ENCODE peak calls at places on chromosome 7, in ten cellular contexts. X is thoracic aorta; U is naive thymus-derived CD4-positive, alpha-beta T cell; R is CD8-positive, alpha-beta memory T cell; H is suprapubic skin; J is right cardiac atrium; S is esophagus squamous epithelium; Y is OCI-LY7; A is MM.1S; K is mammary epithelial cell. N is an unnamed sample.

GRCh38 chr7:13050703-13051102 is 363.3 kb downstream of the ARL4A start:
- DNase-seq in X (no peak), U (no peak), R (no peak), H (no peak), J (no peak), S (no peak), Y (no peak), A (no peak), K (peak), N (no peak)

GRCh38 chr7:96224682-96225081 is 97.2 kb downstream of the SLC25A13 start:
- DNase-seq in X (no peak), U (no peak), R (no peak), H (no peak), J (no peak), S (no peak), Y (no peak), A (no peak), K (no peak), N (no peak)

GRCh38 chr7:82527831-82528230 is 84.3 kb upstream of the CACNA2D1 start:
- DNase-seq in X (no peak), U (no peak), R (no peak), H (no peak), J (no peak), S (no peak), Y (no peak), A (no peak), K (peak), N (no peak)

GRCh38 chr7:2757904-2758672 is 70.1 kb downstream of the AMZ1 start:
- DNase-seq in X (no peak), U (no peak), R (no peak), H (no peak), J (peak), S (no peak), Y (no peak), A (peak), K (peak), N (peak)

GRCh38 chr7:50682079-50682478 is 100.6 kb downstream of the GRB10 start:
- DNase-seq in X (no peak), U (no peak), R (no peak), H (no peak), J (no peak), S (no peak), Y (no peak), A (no peak), K (no peak), N (no peak)

GRCh38 chr7:127803626-127804025 is 151.6 kb downstream of the SND1 start:
- DNase-seq in X (no peak), U (no peak), R (no peak), H (no peak), J (no peak), S (no peak), Y (no peak), A (no peak), K (peak), N (no peak)

GRCh38 chr7:101728888-101729883 is 88.2 kb upstream of the CUX1 start:
- DNase-seq in X (no peak), U (no peak), R (no peak), H (no peak), J (peak), S (no peak), Y (no peak), A (no peak), K (no peak), N (peak)

GRCh38 chr7:28956608-28957063 is 1.5 kb downstream of the TRIL start:
- DNase-seq in X (no peak), U (no peak), R (no peak), H (peak), J (peak), S (no peak), Y (no peak), A (no peak), K (peak), N (peak)

GRCh38 chr7:36448781-36449379 is 59.2 kb downstream of the ANLN start:
- DNase-seq in X (no peak), U (no peak), R (no peak), H (no peak), J (no peak), S (no peak), Y (no peak), A (no peak), K (peak), N (no peak)

GRCh38 chr7:47688311-47689100 is 106.6 kb upstream of the TNS3 start:
- DNase-seq in X (no peak), U (no peak), R (no peak), H (no peak), J (no peak), S (no peak), Y (no peak), A (no peak), K (no peak), N (no peak)

GRCh38 chr7:103394566-103394965 is 47.1 kb downstream of the PSMC2 start:
- DNase-seq in X (no peak), U (no peak), R (no peak), H (no peak), J (no peak), S (no peak), Y (no peak), A (no peak), K (no peak), N (no peak)

GRCh38 chr7:30916255-30916654 is 4.6 kb downstream of the AQP1 start:
- DNase-seq in X (no peak), U (no peak), R (no peak), H (no peak), J (peak), S (no peak), Y (no peak), A (no peak), K (no peak), N (no peak)

GRCh38 chr7:109351493-109351892 is 781.8 kb downstream of the DNAJB9 start:
- DNase-seq in X (no peak), U (no peak), R (no peak), H (no peak), J (no peak), S (no peak), Y (no peak), A (no peak), K (no peak), N (no peak)

GRCh38 chr7:25726180-25726579 is 425.8 kb upstream of the NFE2L3 start:
- DNase-seq in X (no peak), U (no peak), R (no peak), H (no peak), J (no peak), S (no peak), Y (no peak), A (peak), K (no peak), N (no peak)

GRCh38 chr7:84722734-84723133 is 464.1 kb downstream of the SEMA3D start:
- DNase-seq in X (no peak), U (no peak), R (no peak), H (no peak), J (no peak), S (no peak), Y (no peak), A (no peak), K (no peak), N (no peak)

GRCh38 chr7:125683156-125683555 is 753.5 kb upstream of the POT1 start:
- DNase-seq in X (no peak), U (no peak), R (no peak), H (no peak), J (no peak), S (no peak), Y (no peak), A (no peak), K (no peak), N (no peak)

GRCh38 chr7:7737674-7738073 is 19.3 kb upstream of the RPA3 start:
- DNase-seq in X (no peak), U (no peak), R (no peak), H (no peak), J (no peak), S (no peak), Y (no peak), A (no peak), K (no peak), N (no peak)

GRCh38 chr7:121369462-121369861 is 26.6 kb downstream of the FAM3C start:
- DNase-seq in X (no peak), U (no peak), R (no peak), H (no peak), J (no peak), S (no peak), Y (no peak), A (peak), K (no peak), N (no peak)

GRCh38 chr7:91302794-91303193 is 38.6 kb downstream of the FZD1 start:
- DNase-seq in X (no peak), U (no peak), R (no peak), H (no peak), J (no peak), S (no peak), Y (no peak), A (no peak), K (no peak), N (no peak)

GRCh38 chr7:29611941-29612527 is 48.4 kb downstream of the PRR15 start:
- DNase-seq in X (no peak), U (no peak), R (no peak), H (no peak), J (no peak), S (no peak), Y (no peak), A (no peak), K (no peak), N (no peak)

GRCh38 chr7:79434867-79435266 is 18.6 kb downstream of the MAGI2 start:
- DNase-seq in X (no peak), U (no peak), R (no peak), H (no peak), J (no peak), S (no peak), Y (no peak), A (no peak), K (no peak), N (no peak)

GRCh38 chr7:52959878-52960660 is 75.4 kb upstream of the POM121L12 start:
- DNase-seq in X (no peak), U (no peak), R (no peak), H (no peak), J (no peak), S (no peak), Y (no peak), A (no peak), K (no peak), N (no peak)

GRCh38 chr7:52958621-52959140 is 76.8 kb upstream of the POM121L12 start:
- DNase-seq in X (no peak), U (no peak), R (no peak), H (no peak), J (no peak), S (no peak), Y (no peak), A (no peak), K (no peak), N (no peak)

GRCh38 chr7:52955522-52955921 is 79.9 kb upstream of the POM121L12 start:
- DNase-seq in X (no peak), U (no peak), R (no peak), H (no peak), J (no peak), S (no peak), Y (no peak), A (no peak), K (no peak), N (no peak)

GRCh38 chr7:52959336-52959735 is 76.1 kb upstream of the POM121L12 start:
- DNase-seq in X (no peak), U (no peak), R (no peak), H (no peak), J (no peak), S (no peak), Y (no peak), A (no peak), K (no peak), N (no peak)

GRCh38 chr7:52956379-52956915 is 79.0 kb upstream of the POM121L12 start:
- DNase-seq in X (no peak), U (no peak), R (no peak), H (no peak), J (no peak), S (no peak), Y (no peak), A (no peak), K (no peak), N (no peak)
- H3K27ac ChIP-seq in X (no peak), U (no peak), R (no peak), H (no peak), J (no peak), S (no peak), Y (no peak), A (no peak), K (no peak), N (no peak)

GRCh38 chr7:111380945-111381344 is 181.3 kb downstream of the IMMP2L start:
- DNase-seq in X (no peak), U (no peak), R (no peak), H (no peak), J (no peak), S (no peak), Y (no peak), A (no peak), K (no peak), N (no peak)
- H3K27ac ChIP-seq in X (no peak), U (no peak), R (no peak), H (no peak), J (no peak), S (no peak), Y (no peak), A (no peak), K (no peak), N (no peak)

DNA sequence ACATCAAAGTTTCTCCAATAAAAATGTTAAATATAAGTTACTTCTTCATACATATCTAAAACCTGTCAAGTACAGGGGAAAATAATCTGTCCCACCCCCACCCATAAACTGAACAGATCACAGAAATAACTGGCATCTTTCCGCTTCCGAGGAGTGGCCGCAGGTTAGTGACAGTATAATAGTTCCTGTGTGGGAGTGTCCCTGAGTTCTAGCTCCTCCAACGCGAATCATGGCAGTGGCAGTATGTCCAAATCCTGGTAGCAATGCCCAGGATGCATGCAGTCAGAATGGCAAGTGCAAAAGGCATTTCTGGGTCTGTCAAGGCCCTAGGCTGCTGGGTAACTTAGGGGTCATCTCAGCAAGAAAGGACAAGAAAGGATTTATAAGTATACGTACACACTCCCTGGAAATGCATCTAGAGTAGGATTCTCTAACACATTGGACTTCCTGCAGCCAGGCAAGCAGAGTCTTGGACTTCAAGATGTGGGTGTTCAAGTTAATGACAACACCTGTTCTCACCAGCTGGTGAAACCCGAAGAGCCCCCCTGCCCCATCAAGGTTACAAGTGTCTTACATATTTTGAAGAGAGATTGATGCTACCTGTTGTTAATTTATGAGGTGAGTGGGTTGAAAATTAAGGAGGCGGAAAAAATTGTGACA is 94.4 kb upstream of the COL1A2 start:
- DNase-seq in X (no peak), U (no peak), R (no peak), H (no peak), J (no peak), S (no peak), Y (no peak), A (no peak), K (no peak), N (no peak)
- H3K27ac ChIP-seq in X (peak), U (no peak), R (no peak), H (peak), J (peak), S (peak), Y (no peak), A (no peak), K (no peak), N (no peak)

DNA sequence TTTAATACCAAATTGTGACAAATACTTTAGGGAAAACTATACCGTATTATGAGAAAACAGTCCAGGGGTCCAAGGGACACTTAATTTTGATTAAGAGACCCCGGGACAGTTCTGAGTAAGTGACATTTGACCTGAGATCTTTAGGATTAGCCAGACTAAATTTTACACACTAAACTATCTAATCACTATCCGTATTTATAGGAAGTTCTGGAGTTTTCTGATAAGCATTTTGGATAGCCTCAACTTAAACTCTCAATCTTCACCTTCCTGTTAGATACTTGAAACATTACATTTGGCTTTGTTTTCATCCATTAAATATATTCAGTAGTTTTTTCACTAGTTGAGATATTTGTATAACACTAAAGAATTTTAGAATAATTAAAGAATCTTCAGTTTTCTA is 5.4 kb downstream of the PIK3CG start:
- DNase-seq in X (no peak), U (no peak), R (no peak), H (no peak), J (no peak), S (no peak), Y (no peak), A (no peak), K (no peak), N (no peak)
- H3K27ac ChIP-seq in X (no peak), U (peak), R (peak), H (no peak), J (no peak), S (no peak), Y (peak), A (peak), K (no peak), N (no peak)

GRCh38 chr7:129376076-129376777 is 58.0 kb upstream of the STRIP2 start:
- DNase-seq in X (no peak), U (peak), R (no peak), H (no peak), J (no peak), S (no peak), Y (peak), A (peak), K (peak), N (peak)
- H3K27ac ChIP-seq in X (no peak), U (no peak), R (no peak), H (peak), J (no peak), S (no peak), Y (no peak), A (no peak), K (no peak), N (peak)

GRCh38 chr7:27678617-27679260 is 16.1 kb upstream of the HIBADH start:
- DNase-seq in X (no peak), U (no peak), R (no peak), H (no peak), J (no peak), S (no peak), Y (no peak), A (no peak), K (peak), N (no peak)
- H3K27ac ChIP-seq in X (peak), U (no peak), R (no peak), H (peak), J (no peak), S (peak), Y (no peak), A (no peak), K (peak), N (peak)

DNA sequence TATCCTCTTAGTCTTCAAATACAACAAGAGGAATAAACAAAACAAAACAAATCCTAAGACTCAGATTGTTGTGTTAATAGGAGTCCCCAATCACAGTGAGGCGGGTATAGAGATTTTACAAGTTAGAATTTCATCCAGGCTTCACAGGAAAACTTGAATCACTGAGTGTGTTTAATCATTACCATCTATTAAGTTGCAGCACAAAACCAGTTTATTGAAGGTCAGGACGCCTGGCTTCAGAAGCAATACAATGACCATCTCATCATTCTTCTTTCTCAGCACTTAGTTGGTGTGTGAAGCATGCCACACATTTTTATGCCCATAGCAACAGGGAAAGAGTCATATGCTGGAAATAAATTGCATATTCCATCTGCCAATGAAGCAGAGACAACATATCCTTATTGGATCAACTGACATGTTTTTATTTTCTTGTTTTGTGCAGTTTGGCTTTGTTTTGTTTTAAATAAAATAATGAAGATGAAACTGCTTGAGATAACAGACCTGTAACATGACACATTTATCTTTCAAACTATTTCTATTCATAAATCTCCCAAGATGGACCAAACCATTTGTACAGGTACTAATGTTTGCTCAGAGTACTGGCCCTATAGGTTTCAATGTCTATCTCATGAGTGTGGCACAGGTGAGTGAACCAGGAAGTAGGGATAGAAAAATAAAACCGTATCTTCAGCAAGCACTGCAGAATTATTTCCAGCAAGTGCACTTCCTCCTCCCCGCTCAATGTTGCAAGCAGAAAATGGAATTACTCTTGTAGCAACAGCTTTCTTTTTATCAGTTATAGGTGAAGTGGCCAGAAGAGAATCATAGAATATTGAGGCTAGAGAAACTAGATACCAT is 40.4 kb downstream of the TAC1 start:
- DNase-seq in X (no peak), U (no peak), R (no peak), H (no peak), J (no peak), S (no peak), Y (no peak), A (no peak), K (no peak), N (no peak)
- H3K27ac ChIP-seq in X (no peak), U (no peak), R (no peak), H (no peak), J (no peak), S (no peak), Y (no peak), A (no peak), K (no peak), N (no peak)

GRCh38 chr7:130358471-130358870 is 13.9 kb downstream of the CPA5 start:
- DNase-seq in X (no peak), U (no peak), R (no peak), H (no peak), J (no peak), S (no peak), Y (no peak), A (no peak), K (no peak), N (no peak)
- H3K27ac ChIP-seq in X (no peak), U (no peak), R (no peak), H (no peak), J (no peak), S (no peak), Y (no peak), A (no peak), K (no peak), N (no peak)

GRCh38 chr7:133797818-133798485 is 329.2 kb upstream of the LRGUK start:
- DNase-seq in X (no peak), U (no peak), R (no peak), H (no peak), J (no peak), S (no peak), Y (no peak), A (no peak), K (peak), N (no peak)
- H3K27ac ChIP-seq in X (no peak), U (no peak), R (no peak), H (no peak), J (no peak), S (no peak), Y (no peak), A (no peak), K (no peak), N (no peak)

GRCh38 chr7:105106473-105106872 is 92.5 kb downstream of the KMT2E start:
- DNase-seq in X (no peak), U (no peak), R (no peak), H (no peak), J (no peak), S (no peak), Y (no peak), A (no peak), K (no peak), N (no peak)

GRCh38 chr7:105101864-105102263 is 87.9 kb downstream of the KMT2E start:
- DNase-seq in X (no peak), U (no peak), R (no peak), H (no peak), J (no peak), S (no peak), Y (no peak), A (peak), K (no peak), N (no peak)

GRCh38 chr7:105102557-105103352 is 88.8 kb downstream of the KMT2E start:
- DNase-seq in X (no peak), U (no peak), R (no peak), H (no peak), J (no peak), S (no peak), Y (no peak), A (no peak), K (no peak), N (no peak)

GRCh38 chr7:105112440-105113418 is 98.7 kb downstream of the KMT2E start:
- DNase-seq in X (no peak), U (no peak), R (no peak), H (no peak), J (no peak), S (no peak), Y (no peak), A (no peak), K (no peak), N (no peak)

DNA sequence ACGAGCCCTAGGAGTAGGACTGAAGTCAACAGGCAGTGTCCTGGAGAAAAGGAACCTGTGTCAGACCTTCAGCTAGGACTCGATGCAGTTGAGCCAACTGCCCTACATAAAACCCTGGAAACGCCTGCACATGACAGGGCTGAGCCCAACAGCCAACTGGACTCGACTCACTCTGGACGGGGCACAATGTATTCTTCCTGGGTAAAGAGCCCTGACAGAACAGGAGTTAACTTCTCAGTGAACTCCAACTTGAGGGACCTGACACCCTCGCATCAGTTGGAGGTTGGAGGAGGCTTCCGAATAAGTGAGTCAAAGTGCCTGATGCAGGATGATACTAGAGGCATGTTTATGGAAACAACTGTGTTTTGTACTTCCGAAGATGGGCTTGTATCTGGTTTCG is 93.5 kb downstream of the KMT2E start:
- DNase-seq in X (no peak), U (no peak), R (no peak), H (no peak), J (no peak), S (no peak), Y (no peak), A (no peak), K (no peak), N (no peak)
- H3K27ac ChIP-seq in X (no peak), U (no peak), R (no peak), H (no peak), J (no peak), S (no peak), Y (no peak), A (no peak), K (no peak), N (no peak)